ENCODE peak calls at places on chromosomes 3 and 15, in ten cellular contexts. One of them, this sample, is unnamed. For H3K4me1 and H3K9me3, the result is how much of the 10 kb centered on the place peaks cover.

GRCh38 chr15:47685141-47685870 is 32.0 kb upstream of the SEMA6D start:
- DNase-seq in trophoblast cell: peak
- DNase-seq in left ventricle myocardium inferior: no peak
- DNase-seq in uterus: no peak
- DNase-seq in CD8-positive, alpha-beta T cell: no peak
- DNase-seq in lung: no peak
- DNase-seq in hepatocyte: no peak
- DNase-seq in fibroblast of lung: no peak
- DNase-seq in BE2C: no peak
- DNase-seq in tibial artery: no peak
- DNase-seq in this sample: no peak

GRCh38 chr3:149004622-149005021 is 13.3 kb downstream of the GYG1 start:
- DNase-seq in trophoblast cell: no peak
- DNase-seq in CD8-positive, alpha-beta T cell: no peak
- DNase-seq in BE2C: no peak
- DNase-seq in left ventricle myocardium inferior: no peak
- DNase-seq in lung: no peak
- DNase-seq in tibial artery: no peak
- DNase-seq in hepatocyte: no peak
- DNase-seq in uterus: no peak
- DNase-seq in fibroblast of lung: peak
- DNase-seq in this sample: no peak

GRCh38 chr3:170732660-170733245 is 137.2 kb downstream of the RPL22L1 start:
- DNase-seq in trophoblast cell: no peak
- DNase-seq in lung: no peak
- DNase-seq in tibial artery: no peak
- DNase-seq in left ventricle myocardium inferior: no peak
- DNase-seq in BE2C: no peak
- DNase-seq in fibroblast of lung: no peak
- DNase-seq in hepatocyte: no peak
- DNase-seq in uterus: no peak
- DNase-seq in CD8-positive, alpha-beta T cell: no peak
- DNase-seq in this sample: no peak

GRCh38 chr15:32918481-32919026 is 200.8 kb downstream of the GREM1 start:
- DNase-seq in lung: no peak
- DNase-seq in left ventricle myocardium inferior: no peak
- DNase-seq in CD8-positive, alpha-beta T cell: no peak
- DNase-seq in BE2C: no peak
- DNase-seq in tibial artery: no peak
- DNase-seq in uterus: no peak
- DNase-seq in fibroblast of lung: no peak
- DNase-seq in trophoblast cell: no peak
- DNase-seq in hepatocyte: no peak
- DNase-seq in this sample: no peak

GRCh38 chr3:141913150-141913811 is 36.8 kb downstream of the ATP1B3 start:
- DNase-seq in left ventricle myocardium inferior: no peak
- DNase-seq in tibial artery: no peak
- DNase-seq in BE2C: peak
- DNase-seq in uterus: no peak
- DNase-seq in trophoblast cell: peak
- DNase-seq in lung: peak
- DNase-seq in CD8-positive, alpha-beta T cell: peak
- DNase-seq in fibroblast of lung: peak
- DNase-seq in hepatocyte: peak
- DNase-seq in this sample: no peak

GRCh38 chr3:134480546-134480945 is 5.2 kb downstream of the ANAPC13 start:
- DNase-seq in uterus: no peak
- DNase-seq in BE2C: no peak
- DNase-seq in lung: no peak
- DNase-seq in CD8-positive, alpha-beta T cell: no peak
- DNase-seq in trophoblast cell: no peak
- DNase-seq in left ventricle myocardium inferior: no peak
- DNase-seq in tibial artery: no peak
- DNase-seq in hepatocyte: no peak
- DNase-seq in fibroblast of lung: no peak
- DNase-seq in this sample: no peak

GRCh38 chr15:72786946-72787345 is 3.4 kb upstream of the ADPGK start:
- DNase-seq in left ventricle myocardium inferior: no peak
- DNase-seq in trophoblast cell: no peak
- DNase-seq in hepatocyte: no peak
- DNase-seq in lung: no peak
- DNase-seq in uterus: no peak
- DNase-seq in CD8-positive, alpha-beta T cell: no peak
- DNase-seq in fibroblast of lung: no peak
- DNase-seq in BE2C: no peak
- DNase-seq in tibial artery: no peak
- DNase-seq in this sample: no peak

GRCh38 chr3:162610261-162610660 is 1113.7 kb downstream of the OTOL1 start:
- DNase-seq in fibroblast of lung: no peak
- DNase-seq in BE2C: no peak
- DNase-seq in CD8-positive, alpha-beta T cell: no peak
- DNase-seq in trophoblast cell: no peak
- DNase-seq in lung: no peak
- DNase-seq in uterus: no peak
- DNase-seq in hepatocyte: no peak
- DNase-seq in left ventricle myocardium inferior: no peak
- DNase-seq in tibial artery: no peak
- DNase-seq in this sample: no peak

GRCh38 chr3:66419053-66419440 is 81.8 kb downstream of the LRIG1 start:
- DNase-seq in BE2C: no peak
- DNase-seq in hepatocyte: no peak
- DNase-seq in tibial artery: no peak
- DNase-seq in trophoblast cell: no peak
- DNase-seq in CD8-positive, alpha-beta T cell: no peak
- DNase-seq in uterus: no peak
- DNase-seq in left ventricle myocardium inferior: no peak
- DNase-seq in fibroblast of lung: no peak
- DNase-seq in lung: no peak
- DNase-seq in this sample: no peak

GRCh38 chr15:88882745-88883144 is 12.6 kb downstream of the HAPLN3 start:
- DNase-seq in CD8-positive, alpha-beta T cell: no peak
- DNase-seq in tibial artery: no peak
- DNase-seq in uterus: no peak
- DNase-seq in hepatocyte: no peak
- DNase-seq in trophoblast cell: no peak
- DNase-seq in BE2C: no peak
- DNase-seq in left ventricle myocardium inferior: no peak
- DNase-seq in lung: no peak
- DNase-seq in fibroblast of lung: peak
- DNase-seq in this sample: no peak

GRCh38 chr3:150076443-150076842 is 105.7 kb upstream of the PFN2 start:
- DNase-seq in tibial artery: no peak
- DNase-seq in CD8-positive, alpha-beta T cell: no peak
- DNase-seq in left ventricle myocardium inferior: no peak
- DNase-seq in lung: no peak
- DNase-seq in hepatocyte: no peak
- DNase-seq in uterus: no peak
- DNase-seq in trophoblast cell: no peak
- DNase-seq in BE2C: no peak
- DNase-seq in fibroblast of lung: no peak
- DNase-seq in this sample: no peak

GRCh38 chr3:150077107-150077506 is 106.4 kb upstream of the PFN2 start:
- DNase-seq in tibial artery: no peak
- DNase-seq in BE2C: no peak
- DNase-seq in CD8-positive, alpha-beta T cell: no peak
- DNase-seq in hepatocyte: no peak
- DNase-seq in trophoblast cell: no peak
- DNase-seq in left ventricle myocardium inferior: no peak
- DNase-seq in fibroblast of lung: peak
- DNase-seq in lung: no peak
- DNase-seq in uterus: no peak
- DNase-seq in this sample: no peak

GRCh38 chr3:150075417-150075865 is 104.7 kb upstream of the PFN2 start:
- DNase-seq in hepatocyte: no peak
- DNase-seq in BE2C: no peak
- DNase-seq in uterus: no peak
- DNase-seq in lung: no peak
- DNase-seq in tibial artery: no peak
- DNase-seq in trophoblast cell: peak
- DNase-seq in fibroblast of lung: no peak
- DNase-seq in left ventricle myocardium inferior: no peak
- DNase-seq in CD8-positive, alpha-beta T cell: no peak
- DNase-seq in this sample: no peak

GRCh38 chr3:150078983-150079739 is 108.5 kb upstream of the PFN2 start:
- DNase-seq in uterus: peak
- DNase-seq in fibroblast of lung: peak
- DNase-seq in lung: no peak
- DNase-seq in BE2C: peak
- DNase-seq in tibial artery: no peak
- DNase-seq in CD8-positive, alpha-beta T cell: no peak
- DNase-seq in trophoblast cell: peak
- DNase-seq in hepatocyte: peak
- DNase-seq in left ventricle myocardium inferior: no peak
- DNase-seq in this sample: no peak

GRCh38 chr3:150077581-150078247 is 107.0 kb upstream of the PFN2 start:
- DNase-seq in trophoblast cell: no peak
- DNase-seq in CD8-positive, alpha-beta T cell: no peak
- DNase-seq in lung: no peak
- DNase-seq in BE2C: no peak
- DNase-seq in hepatocyte: no peak
- DNase-seq in tibial artery: no peak
- DNase-seq in fibroblast of lung: peak
- DNase-seq in left ventricle myocardium inferior: no peak
- DNase-seq in uterus: no peak
- DNase-seq in this sample: no peak
- H3K4me1 ChIP-seq in trophoblast cell: under half
- H3K4me1 ChIP-seq in CD8-positive, alpha-beta T cell: under half
- H3K4me1 ChIP-seq in lung: under half
- H3K4me1 ChIP-seq in BE2C: under half
- H3K4me1 ChIP-seq in hepatocyte: under half
- H3K4me1 ChIP-seq in tibial artery: under half
- H3K4me1 ChIP-seq in fibroblast of lung: under half
- H3K4me1 ChIP-seq in left ventricle myocardium inferior: under half
- H3K4me1 ChIP-seq in uterus: under half
- H3K4me1 ChIP-seq in this sample: under half

DNA sequence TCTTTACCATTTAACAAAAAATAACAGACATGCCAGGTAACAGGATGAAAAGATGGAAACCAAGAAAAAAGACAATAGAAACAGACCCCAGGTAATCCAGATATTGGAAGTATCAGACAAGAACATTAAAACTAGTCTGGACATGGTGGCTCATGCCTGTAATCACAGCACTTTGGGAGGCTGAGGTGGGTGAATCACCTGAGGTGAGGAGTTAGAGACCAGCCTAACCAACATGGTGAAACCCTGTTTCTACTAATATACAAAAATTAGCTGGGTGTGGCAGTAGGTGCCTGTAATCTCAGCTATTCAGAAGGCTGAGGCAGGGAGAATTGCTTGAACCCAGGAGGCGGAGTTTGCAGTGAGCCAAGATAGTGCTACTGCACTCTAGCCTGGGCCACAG is 40.6 kb downstream of the ACAD9 start:
- DNase-seq in lung: no peak
- DNase-seq in CD8-positive, alpha-beta T cell: no peak
- DNase-seq in fibroblast of lung: no peak
- DNase-seq in hepatocyte: no peak
- DNase-seq in trophoblast cell: no peak
- DNase-seq in BE2C: no peak
- DNase-seq in left ventricle myocardium inferior: no peak
- DNase-seq in tibial artery: no peak
- DNase-seq in uterus: no peak
- DNase-seq in this sample: peak
- H3K9me3 ChIP-seq in lung: under half
- H3K9me3 ChIP-seq in CD8-positive, alpha-beta T cell: under half
- H3K9me3 ChIP-seq in fibroblast of lung: under half
- H3K9me3 ChIP-seq in hepatocyte: under half
- H3K9me3 ChIP-seq in trophoblast cell: under half
- H3K9me3 ChIP-seq in BE2C: under half
- H3K9me3 ChIP-seq in left ventricle myocardium inferior: under half
- H3K9me3 ChIP-seq in tibial artery: under half
- H3K9me3 ChIP-seq in uterus: under half
- H3K9me3 ChIP-seq in this sample: under half

DNA sequence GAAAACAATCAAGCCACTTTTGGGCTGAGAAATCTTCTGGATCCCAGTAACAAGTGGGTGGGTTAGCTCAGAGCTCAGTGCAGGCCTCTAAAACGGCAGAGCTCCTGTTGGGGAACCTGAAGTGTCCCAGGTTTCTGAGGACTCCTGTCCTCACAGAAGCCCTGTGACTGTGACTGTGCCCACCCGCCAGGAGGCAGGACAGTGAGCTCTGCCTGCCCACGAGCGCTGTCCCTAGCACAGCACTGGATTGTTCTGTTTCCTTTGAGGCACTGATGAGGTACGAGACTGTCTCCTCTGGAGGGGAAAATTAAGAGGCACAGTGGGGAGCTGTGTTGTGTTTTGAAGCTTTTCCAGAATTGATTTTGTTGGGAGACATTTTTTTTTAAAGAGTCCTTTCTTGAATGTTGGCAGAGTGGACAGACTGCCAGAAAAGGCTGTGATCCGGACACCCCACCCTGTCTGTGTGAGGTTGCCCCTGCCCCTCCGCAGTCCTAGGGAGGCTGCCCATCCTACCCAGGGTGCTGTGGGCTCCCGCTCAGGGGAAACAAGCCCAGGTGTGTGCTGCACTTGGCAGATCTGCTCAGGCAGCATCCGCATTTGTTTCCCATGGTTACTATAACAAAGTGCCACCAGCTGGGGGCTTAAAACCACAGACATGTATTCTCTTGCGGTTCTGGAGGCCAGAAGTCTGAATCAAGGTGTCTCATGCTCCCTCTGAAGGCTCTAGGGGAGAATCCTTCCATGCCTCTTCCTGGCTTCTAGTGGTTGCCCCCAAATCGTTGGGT is 66.6 kb upstream of the LARS2 start:
- DNase-seq in CD8-positive, alpha-beta T cell: no peak
- DNase-seq in tibial artery: no peak
- DNase-seq in hepatocyte: no peak
- DNase-seq in BE2C: no peak
- DNase-seq in fibroblast of lung: peak
- DNase-seq in left ventricle myocardium inferior: no peak
- DNase-seq in lung: no peak
- DNase-seq in uterus: no peak
- DNase-seq in trophoblast cell: no peak
- DNase-seq in this sample: no peak
- H3K4me1 ChIP-seq in CD8-positive, alpha-beta T cell: under half
- H3K4me1 ChIP-seq in tibial artery: under half
- H3K4me1 ChIP-seq in hepatocyte: under half
- H3K4me1 ChIP-seq in BE2C: under half
- H3K4me1 ChIP-seq in fibroblast of lung: under half
- H3K4me1 ChIP-seq in left ventricle myocardium inferior: under half
- H3K4me1 ChIP-seq in lung: under half
- H3K4me1 ChIP-seq in uterus: under half
- H3K4me1 ChIP-seq in trophoblast cell: under half
- H3K4me1 ChIP-seq in this sample: under half

GRCh38 chr3:1477669-1478068 is 384.8 kb downstream of the CNTN6 start:
- DNase-seq in trophoblast cell: no peak
- DNase-seq in uterus: no peak
- DNase-seq in BE2C: no peak
- DNase-seq in hepatocyte: no peak
- DNase-seq in CD8-positive, alpha-beta T cell: no peak
- DNase-seq in left ventricle myocardium inferior: no peak
- DNase-seq in fibroblast of lung: no peak
- DNase-seq in lung: no peak
- DNase-seq in tibial artery: no peak
- DNase-seq in this sample: no peak
- H3K9me3 ChIP-seq in trophoblast cell: under half
- H3K9me3 ChIP-seq in uterus: under half
- H3K9me3 ChIP-seq in BE2C: under half
- H3K9me3 ChIP-seq in hepatocyte: under half
- H3K9me3 ChIP-seq in CD8-positive, alpha-beta T cell: under half
- H3K9me3 ChIP-seq in left ventricle myocardium inferior: under half
- H3K9me3 ChIP-seq in fibroblast of lung: under half
- H3K9me3 ChIP-seq in lung: under half
- H3K9me3 ChIP-seq in tibial artery: under half
- H3K9me3 ChIP-seq in this sample: under half

This sample was measured in suprapubic skin.